ENCODE peak calls at places on chromosomes 7 and 10, in five cellular contexts. H is stomach, R is GM23248, C is neuronal stem cell, D is mucosa of descending colon. S is an unnamed sample. For H3K4me1 and H3K9me3, the result is how much of the 10 kb centered on the place peaks cover.

GRCh38 chr10:97861924-97862323 is 12.3 kb downstream of the GOLGA7B start:
- DNase-seq in H (no peak), R (no peak), D (no peak), C (peak), S (no peak)

GRCh38 chr10:7426349-7426748 is 15.5 kb upstream of the SFMBT2 start:
- DNase-seq in R (no peak), D (no peak), H (no peak), C (no peak), S (no peak)

GRCh38 chr7:155466814-155467675 is 9.1 kb downstream of the EN2 start:
- DNase-seq in H (no peak), R (peak), D (peak), C (peak), S (no peak)

GRCh38 chr10:72414642-72415041 is 59.9 kb upstream of the DNAJB12 start:
- DNase-seq in C (no peak), R (no peak), D (no peak), H (no peak), S (no peak)

GRCh38 chr7:80070391-80070790 is 64.2 kb upstream of the GNAI1 start:
- DNase-seq in D (no peak), H (peak), R (peak), C (no peak), S (no peak)

GRCh38 chr7:125641884-125642283 is 712.3 kb upstream of the POT1 start:
- DNase-seq in D (no peak), C (no peak), H (no peak), R (no peak), S (no peak)

GRCh38 chr7:18290223-18290622 is 205.3 kb upstream of the HDAC9 start:
- DNase-seq in H (no peak), R (no peak), D (no peak), C (no peak), S (no peak)

GRCh38 chr10:53726921-53727320 is 954.3 kb upstream of the MBL2 start:
- DNase-seq in C (no peak), R (no peak), D (no peak), H (no peak), S (no peak)

GRCh38 chr10:120599202-120599724 is 142.2 kb downstream of the PLPP4 start:
- DNase-seq in H (no peak), R (no peak), C (no peak), D (no peak), S (no peak)

GRCh38 chr10:1229116-1229515 is 172.9 kb downstream of the WDR37 start:
- DNase-seq in D (no peak), H (no peak), C (no peak), R (no peak), S (no peak)

GRCh38 chr10:113021268-113022028 is 71.4 kb downstream of the TCF7L2 start:
- DNase-seq in D (no peak), R (no peak), H (peak), C (no peak), S (no peak)

GRCh38 chr7:457814-458510 is 61.7 kb downstream of the PDGFA start:
- DNase-seq in C (no peak), R (no peak), D (no peak), H (no peak), S (no peak)

GRCh38 chr10:29386347-29386999 is 97.6 kb downstream of the LYZL1 start:
- DNase-seq in R (peak), H (no peak), C (peak), D (no peak), S (no peak)

GRCh38 chr10:1368772-1369171 is 312.6 kb downstream of the WDR37 start:
- DNase-seq in D (peak), C (peak), H (peak), R (peak), S (peak)

GRCh38 chr7:78412216-78412858 is 613.8 kb downstream of the PHTF2 start:
- DNase-seq in R (peak), C (no peak), D (no peak), H (no peak), S (no peak)

GRCh38 chr10:87873656-87874055 is 10.2 kb downstream of the PTEN start:
- DNase-seq in C (no peak), D (no peak), H (no peak), R (no peak), S (no peak)

GRCh38 chr7:91351374-91351773 is 87.1 kb downstream of the FZD1 start:
- DNase-seq in R (peak), C (no peak), D (no peak), H (no peak), S (no peak)

GRCh38 chr10:132248455-132249231 is 59.1 kb downstream of the STK32C start:
- DNase-seq in R (peak), C (peak), H (peak), D (peak), S (peak)

GRCh38 chr7:21579341-21580072 is 36.7 kb downstream of the DNAH11 start:
- DNase-seq in R (peak), H (no peak), D (no peak), C (no peak), S (no peak)

GRCh38 chr10:132270721-132271457 is 36.9 kb downstream of the STK32C start:
- DNase-seq in R (no peak), H (no peak), D (no peak), C (no peak), S (no peak)

GRCh38 chr10:126945351-126946035 is 40.3 kb downstream of the DOCK1 start:
- DNase-seq in H (no peak), R (peak), D (no peak), C (no peak), S (no peak)

GRCh38 chr10:31707578-31708411 is 220.8 kb downstream of the ARHGAP12 start:
- DNase-seq in C (peak), H (no peak), D (peak), R (peak), S (no peak)

GRCh38 chr7:15035814-15036213 is 133.3 kb upstream of the DGKB start:
- DNase-seq in R (no peak), C (no peak), D (no peak), H (no peak), S (no peak)

GRCh38 chr7:1767524-1767923 is 97.4 kb downstream of the ELFN1 start:
- DNase-seq in C (no peak), H (no peak), D (no peak), R (peak), S (no peak)

GRCh38 chr10:42734537-42734936 is 48.1 kb upstream of the BMS1 start:
- DNase-seq in D (peak), C (no peak), H (peak), R (no peak), S (no peak)

GRCh38 chr10:65931291-65932080 is 994.4 kb upstream of the LRRTM3 start:
- DNase-seq in C (no peak), D (no peak), R (no peak), H (no peak), S (no peak)

GRCh38 chr7:73746378-73746777 is 7.8 kb upstream of the ABHD11 start:
- DNase-seq in D (no peak), H (peak), R (no peak), C (no peak), S (no peak)

GRCh38 chr7:141295367-141295895 is 221.6 kb downstream of the TMEM178B start:
- DNase-seq in D (no peak), C (no peak), H (no peak), R (no peak), S (no peak)

GRCh38 chr7:64890761-64891666 is 12.1 kb upstream of the ZNF273 start:
- DNase-seq in D (no peak), C (no peak), H (no peak), R (peak), S (no peak)

GRCh38 chr10:60123172-60123571 is 216.8 kb upstream of the CCDC6 start:
- DNase-seq in H (no peak), D (no peak), R (peak), C (no peak), S (no peak)
- H3K4me3 ChIP-seq in H (no peak), D (no peak), R (peak), C (no peak), S (no peak)

GRCh38 chr10:62057872-62058271 is 156.4 kb downstream of the ARID5B start:
- DNase-seq in D (no peak), C (no peak), R (no peak), H (no peak), S (no peak)

GRCh38 chr10:62059424-62059913 is 158.0 kb downstream of the ARID5B start:
- DNase-seq in R (no peak), D (no peak), C (no peak), H (no peak), S (no peak)

GRCh38 chr10:62057359-62057758 is 155.9 kb downstream of the ARID5B start:
- DNase-seq in R (peak), C (no peak), D (no peak), H (no peak), S (no peak)

GRCh38 chr10:62058896-62059423 is 157.5 kb downstream of the ARID5B start:
- DNase-seq in D (no peak), R (peak), C (no peak), H (no peak), S (no peak)

DNA sequence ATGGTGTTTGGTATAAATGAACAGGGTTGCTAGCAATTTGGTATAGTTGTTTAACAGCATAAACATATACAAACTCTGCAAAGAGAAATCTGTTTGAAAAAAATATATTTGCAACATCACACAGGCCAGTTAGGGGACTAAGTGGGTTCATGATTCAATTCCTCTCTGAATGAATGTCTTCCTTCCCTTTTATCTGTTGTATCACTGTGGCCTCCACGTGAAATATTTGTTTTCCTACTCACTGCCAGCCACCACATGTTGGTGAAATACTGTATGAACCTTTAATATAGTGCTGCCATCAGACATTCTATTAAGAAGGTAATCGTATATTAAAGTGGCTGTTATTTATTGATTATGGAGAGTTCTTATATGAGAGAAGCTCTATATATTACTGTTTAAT is 157.0 kb downstream of the ARID5B start:
- DNase-seq in D (no peak), R (peak), C (no peak), H (no peak), S (no peak)
- H3K4me1 ChIP-seq in D (under half), R (half or more), C (under half), H (half or more), S (under half)

GRCh38 chr7:158263964-158264748 is 323.5 kb downstream of the PTPRN2 start:
- DNase-seq in H (no peak), D (peak), R (no peak), C (no peak), S (no peak)
- H3K9me3 ChIP-seq in H (under half), D (under half), R (under half), C (under half), S (under half)

DNA sequence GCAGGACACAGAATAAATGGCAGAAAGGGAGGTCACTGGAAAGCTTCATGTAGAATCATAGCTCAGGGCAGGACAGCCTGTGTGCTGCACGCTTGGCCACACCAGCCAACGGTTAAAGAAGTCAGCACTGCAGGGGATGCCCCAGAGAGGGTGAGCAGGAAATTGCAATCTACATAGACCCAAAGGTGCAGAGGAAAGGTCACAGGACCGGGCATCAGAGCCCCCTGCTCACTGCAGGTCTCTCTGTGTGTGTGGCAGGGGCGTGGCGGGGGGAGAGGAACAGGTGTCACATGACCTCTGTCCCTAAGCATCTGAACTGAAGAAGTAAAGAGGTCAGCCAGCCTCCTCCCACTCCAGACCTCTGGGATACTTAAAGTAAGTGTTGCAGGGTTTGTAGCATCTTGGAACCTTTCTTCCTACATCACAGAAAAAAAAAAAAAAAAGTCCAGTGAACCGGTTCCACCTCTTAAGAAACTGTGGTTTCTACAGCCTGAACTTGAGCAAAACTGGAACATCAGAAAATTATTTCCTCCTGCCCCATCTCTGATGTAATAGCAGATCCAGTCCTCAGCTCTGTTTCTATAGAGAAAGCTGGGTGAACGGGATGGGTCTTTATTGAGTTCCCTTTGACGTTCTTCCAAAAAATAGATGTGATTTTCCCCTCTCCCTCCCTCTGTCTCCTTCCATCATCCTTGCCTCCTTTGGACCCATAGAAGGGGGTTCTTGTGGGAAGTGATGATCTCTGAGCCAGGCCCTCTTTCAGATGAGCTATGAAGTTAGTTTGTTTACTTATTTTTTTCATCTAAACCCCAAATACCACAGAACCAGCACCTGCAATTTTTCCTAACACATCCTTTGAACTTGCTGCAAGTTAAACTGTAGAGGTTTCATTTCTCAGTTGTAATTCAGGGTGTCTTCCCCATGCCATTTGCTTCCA is 64.1 kb downstream of the RGS10 start:
- DNase-seq in D (no peak), R (no peak), C (no peak), H (no peak), S (no peak)
- H3K4me3 ChIP-seq in D (no peak), R (no peak), C (no peak), H (no peak), S (peak)

GRCh38 chr10:69898524-69898923 is 96.8 kb downstream of the COL13A1 start:
- DNase-seq in H (no peak), D (peak), C (no peak), R (no peak), S (no peak)
- H3K4me1 ChIP-seq in H (under half), D (under half), C (under half), R (under half), S (under half)

GRCh38 chr7:56537477-56537876 is 421.3 kb upstream of the NUPR2 start:
- DNase-seq in R (no peak), D (no peak), C (no peak), H (no peak), S (no peak)

GRCh38 chr7:56538541-56539429 is 422.6 kb upstream of the NUPR2 start:
- DNase-seq in H (no peak), C (no peak), D (no peak), R (no peak), S (no peak)

DNA sequence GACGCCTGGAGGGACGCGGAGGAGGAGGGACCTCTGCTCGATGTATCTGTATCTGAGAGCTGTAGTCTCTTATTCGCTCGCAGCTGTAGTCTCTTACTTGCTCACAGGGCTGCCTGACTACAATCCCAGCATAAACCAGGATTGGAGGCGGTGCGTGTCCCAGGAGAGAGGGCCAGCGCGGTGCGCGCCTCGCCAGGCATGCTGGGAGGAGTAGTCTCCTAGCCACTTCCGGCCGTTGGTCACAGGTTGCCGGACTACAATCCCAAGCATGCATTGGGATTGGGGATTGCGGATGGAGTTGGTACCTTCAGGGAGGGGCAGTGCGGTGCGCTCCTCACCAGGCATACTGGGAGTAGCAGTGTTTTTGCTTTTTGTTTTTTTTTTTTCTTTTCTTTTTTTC is 421.7 kb upstream of the NUPR2 start:
- DNase-seq in C (no peak), H (no peak), R (no peak), D (no peak), S (no peak)
- H3K9me3 ChIP-seq in C (half or more), H (half or more), R (under half), D (half or more), S (under half)

DNA sequence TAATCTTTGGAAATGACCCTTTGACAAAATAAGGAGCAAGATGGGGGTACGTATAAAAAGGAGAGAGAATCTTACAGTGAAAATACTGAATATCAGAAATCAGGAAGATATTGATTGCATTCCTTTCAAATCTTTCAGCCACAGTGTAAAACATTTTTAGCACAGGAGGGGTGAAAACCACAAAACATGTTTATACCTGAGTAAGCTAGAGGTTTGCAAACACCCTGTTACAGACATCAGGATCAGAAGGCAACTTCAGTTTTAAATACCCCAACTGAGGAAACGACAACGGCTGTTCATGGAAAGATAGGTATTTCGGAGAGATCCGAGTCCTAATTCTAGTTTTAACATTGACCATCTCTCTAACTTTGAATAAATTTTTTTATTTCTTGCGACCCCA is 69.1 kb upstream of the ITGB1 start:
- DNase-seq in H (no peak), C (no peak), R (no peak), D (no peak), S (no peak)
- H3K4me3 ChIP-seq in H (no peak), C (no peak), R (no peak), D (no peak), S (no peak)

S was measured in effector memory CD4-positive, alpha-beta T cell.